ENCODE peak calls at places on chromosome 1, in ten cellular contexts. One of them, this sample, is unnamed.

GRCh38 chr1:52532732-52533327 is 20.1 kb downstream of the TUT4 start:
- DNase-seq in upper lobe of right lung: no peak
- DNase-seq in GOT3: no peak
- DNase-seq in Caki2: no peak
- DNase-seq in HTR-8/SVneo: no peak
- DNase-seq in activated CD4-positive, alpha-beta T cell treated with anti-CD3 and anti-CD28 coated beads, Interleukin-2, amount 10 ng/mL, durations not matched to agents 7 days and 5 days: no peak
- DNase-seq in NCI-H69: no peak
- DNase-seq in GM10248: no peak
- DNase-seq in NCI-H1694 treated with DMSO at 0.1 percent for 48 hours: no peak
- DNase-seq in G401: no peak
- DNase-seq in this sample: no peak

GRCh38 chr1:10074855-10075418 is 42.2 kb downstream of the UBE4B start:
- DNase-seq in upper lobe of right lung: no peak
- DNase-seq in GOT3: no peak
- DNase-seq in Caki2: no peak
- DNase-seq in HTR-8/SVneo: no peak
- DNase-seq in activated CD4-positive, alpha-beta T cell treated with anti-CD3 and anti-CD28 coated beads, Interleukin-2, amount 10 ng/mL, durations not matched to agents 7 days and 5 days: no peak
- DNase-seq in NCI-H69: no peak
- DNase-seq in GM10248: no peak
- DNase-seq in NCI-H1694 treated with DMSO at 0.1 percent for 48 hours: no peak
- DNase-seq in G401: peak
- DNase-seq in this sample: no peak

GRCh38 chr1:26468911-26469310 is 3.3 kb upstream of the HMGN2 start:
- DNase-seq in upper lobe of right lung: no peak
- DNase-seq in GOT3: no peak
- DNase-seq in Caki2: no peak
- DNase-seq in HTR-8/SVneo: no peak
- DNase-seq in activated CD4-positive, alpha-beta T cell treated with anti-CD3 and anti-CD28 coated beads, Interleukin-2, amount 10 ng/mL, durations not matched to agents 7 days and 5 days: no peak
- DNase-seq in NCI-H69: peak
- DNase-seq in GM10248: no peak
- DNase-seq in NCI-H1694 treated with DMSO at 0.1 percent for 48 hours: peak
- DNase-seq in G401: peak
- DNase-seq in this sample: no peak

GRCh38 chr1:174005032-174005431 is 17.1 kb downstream of the RC3H1 start:
- DNase-seq in upper lobe of right lung: no peak
- DNase-seq in GOT3: no peak
- DNase-seq in Caki2: no peak
- DNase-seq in HTR-8/SVneo: no peak
- DNase-seq in activated CD4-positive, alpha-beta T cell treated with anti-CD3 and anti-CD28 coated beads, Interleukin-2, amount 10 ng/mL, durations not matched to agents 7 days and 5 days: no peak
- DNase-seq in NCI-H69: peak
- DNase-seq in GM10248: peak
- DNase-seq in NCI-H1694 treated with DMSO at 0.1 percent for 48 hours: no peak
- DNase-seq in G401: no peak
- DNase-seq in this sample: peak

GRCh38 chr1:18253093-18253492 is 145.5 kb downstream of the IGSF21 start:
- DNase-seq in upper lobe of right lung: no peak
- DNase-seq in GOT3: no peak
- DNase-seq in Caki2: no peak
- DNase-seq in HTR-8/SVneo: no peak
- DNase-seq in activated CD4-positive, alpha-beta T cell treated with anti-CD3 and anti-CD28 coated beads, Interleukin-2, amount 10 ng/mL, durations not matched to agents 7 days and 5 days: no peak
- DNase-seq in NCI-H69: peak
- DNase-seq in GM10248: no peak
- DNase-seq in NCI-H1694 treated with DMSO at 0.1 percent for 48 hours: peak
- DNase-seq in G401: no peak
- DNase-seq in this sample: no peak

GRCh38 chr1:47575855-47576757 is 138.3 kb downstream of the FOXD2 start:
- DNase-seq in upper lobe of right lung: no peak
- DNase-seq in GOT3: no peak
- DNase-seq in Caki2: no peak
- DNase-seq in HTR-8/SVneo: peak
- DNase-seq in activated CD4-positive, alpha-beta T cell treated with anti-CD3 and anti-CD28 coated beads, Interleukin-2, amount 10 ng/mL, durations not matched to agents 7 days and 5 days: no peak
- DNase-seq in NCI-H69: no peak
- DNase-seq in GM10248: no peak
- DNase-seq in NCI-H1694 treated with DMSO at 0.1 percent for 48 hours: no peak
- DNase-seq in G401: no peak
- DNase-seq in this sample: peak

GRCh38 chr1:236024655-236025054 is 40.2 kb downstream of the NID1 start:
- DNase-seq in upper lobe of right lung: peak
- DNase-seq in GOT3: no peak
- DNase-seq in Caki2: no peak
- DNase-seq in HTR-8/SVneo: no peak
- DNase-seq in activated CD4-positive, alpha-beta T cell treated with anti-CD3 and anti-CD28 coated beads, Interleukin-2, amount 10 ng/mL, durations not matched to agents 7 days and 5 days: no peak
- DNase-seq in NCI-H69: no peak
- DNase-seq in GM10248: no peak
- DNase-seq in NCI-H1694 treated with DMSO at 0.1 percent for 48 hours: no peak
- DNase-seq in G401: no peak
- DNase-seq in this sample: no peak

GRCh38 chr1:22533244-22533643 is 30.0 kb upstream of the EPHA8 start:
- DNase-seq in upper lobe of right lung: no peak
- DNase-seq in GOT3: no peak
- DNase-seq in Caki2: no peak
- DNase-seq in HTR-8/SVneo: no peak
- DNase-seq in activated CD4-positive, alpha-beta T cell treated with anti-CD3 and anti-CD28 coated beads, Interleukin-2, amount 10 ng/mL, durations not matched to agents 7 days and 5 days: no peak
- DNase-seq in NCI-H69: peak
- DNase-seq in GM10248: no peak
- DNase-seq in NCI-H1694 treated with DMSO at 0.1 percent for 48 hours: no peak
- DNase-seq in G401: no peak
- DNase-seq in this sample: no peak

GRCh38 chr1:65003316-65003664 is 36.9 kb upstream of the JAK1 start:
- DNase-seq in upper lobe of right lung: no peak
- DNase-seq in GOT3: no peak
- DNase-seq in Caki2: no peak
- DNase-seq in HTR-8/SVneo: no peak
- DNase-seq in activated CD4-positive, alpha-beta T cell treated with anti-CD3 and anti-CD28 coated beads, Interleukin-2, amount 10 ng/mL, durations not matched to agents 7 days and 5 days: no peak
- DNase-seq in NCI-H69: no peak
- DNase-seq in GM10248: no peak
- DNase-seq in NCI-H1694 treated with DMSO at 0.1 percent for 48 hours: no peak
- DNase-seq in G401: no peak
- DNase-seq in this sample: no peak

GRCh38 chr1:197614916-197615692 is 160.2 kb downstream of the DENND1B start:
- DNase-seq in upper lobe of right lung: no peak
- DNase-seq in GOT3: no peak
- DNase-seq in Caki2: peak
- DNase-seq in HTR-8/SVneo: peak
- DNase-seq in activated CD4-positive, alpha-beta T cell treated with anti-CD3 and anti-CD28 coated beads, Interleukin-2, amount 10 ng/mL, durations not matched to agents 7 days and 5 days: peak
- DNase-seq in NCI-H69: peak
- DNase-seq in GM10248: no peak
- DNase-seq in NCI-H1694 treated with DMSO at 0.1 percent for 48 hours: peak
- DNase-seq in G401: peak
- DNase-seq in this sample: peak

This sample was measured in AG20443.